ENCODE peak calls at places on chromosomes 11 and 22, in eight cellular contexts. Q, D, W, L, T, I, H and X are unnamed samples.

GRCh38 chr11:44886765-44887164 is 63.9 kb downstream of the TP53I11 start:
- DNase-seq in Q (no peak), D (no peak), W (no peak), L (no peak), T (no peak), I (no peak), H (peak), X (no peak)

GRCh38 chr22:19448076-19448607 is 631 bp upstream of the C22orf39 start:
- DNase-seq in Q (no peak), D (no peak), W (peak), L (peak), T (peak), I (no peak), H (peak), X (no peak)

GRCh38 chr11:101288392-101288791 is 158.8 kb upstream of the PGR start:
- DNase-seq in Q (no peak), D (no peak), W (no peak), L (no peak), T (no peak), I (no peak), H (no peak), X (no peak)

GRCh38 chr22:21455334-21456089 is 11.7 kb upstream of the TMEM191C start:
- DNase-seq in Q (no peak), D (peak), W (peak), L (peak), T (no peak), I (peak), H (no peak), X (no peak)

GRCh38 chr11:13343067-13343466 is 65.5 kb downstream of the BMAL1 start:
- DNase-seq in Q (no peak), D (no peak), W (no peak), L (no peak), T (no peak), I (no peak), H (no peak), X (no peak)

GRCh38 chr22:45006101-45006872 is 3.5 kb downstream of the PHF21B start:
- DNase-seq in Q (no peak), D (no peak), W (no peak), L (no peak), T (peak), I (no peak), H (peak), X (no peak)

GRCh38 chr11:40252236-40252635 is 1207.2 kb downstream of the LRRC4C start:
- DNase-seq in Q (no peak), D (no peak), W (no peak), L (no peak), T (no peak), I (no peak), H (no peak), X (no peak)

GRCh38 chr22:40540265-40540664 is 96.3 kb downstream of the MRTFA start:
- DNase-seq in Q (no peak), D (no peak), W (no peak), L (no peak), T (no peak), I (no peak), H (no peak), X (no peak)

GRCh38 chr11:88402784-88403183 is 65.2 kb upstream of the CTSC start:
- DNase-seq in Q (no peak), D (no peak), W (no peak), L (no peak), T (no peak), I (no peak), H (peak), X (no peak)

GRCh38 chr11:86244063-86244521 is 461 bp upstream of the EED start:
- DNase-seq in Q (no peak), D (peak), W (peak), L (peak), T (peak), I (peak), H (no peak), X (peak)

GRCh38 chr11:77085652-77086051 is 17.0 kb upstream of the OMP start:
- DNase-seq in Q (no peak), D (peak), W (peak), L (no peak), T (no peak), I (peak), H (no peak), X (no peak)

GRCh38 chr11:114197799-114198500 is 98.2 kb upstream of the NNMT start:
- DNase-seq in Q (no peak), D (peak), W (no peak), L (no peak), T (peak), I (peak), H (peak), X (no peak)

GRCh38 chr11:69009441-69010211 is 3.4 kb downstream of the MRGPRF start:
- DNase-seq in Q (no peak), D (peak), W (no peak), L (no peak), T (no peak), I (peak), H (no peak), X (no peak)

GRCh38 chr11:22044126-22044525 is 148.8 kb upstream of the ANO5 start:
- DNase-seq in Q (no peak), D (no peak), W (no peak), L (no peak), T (no peak), I (no peak), H (no peak), X (no peak)

GRCh38 chr11:118401880-118402590 is 629 bp downstream of the ATP5MG start:
- DNase-seq in Q (no peak), D (no peak), W (no peak), L (peak), T (no peak), I (no peak), H (peak), X (no peak)

GRCh38 chr11:126150256-126150655 is 61.2 kb downstream of the RPUSD4 start:
- DNase-seq in Q (no peak), D (peak), W (no peak), L (no peak), T (no peak), I (no peak), H (no peak), X (no peak)

GRCh38 chr11:65290448-65291165 is 24.1 kb upstream of the CDC42EP2 start:
- DNase-seq in Q (no peak), D (peak), W (peak), L (peak), T (peak), I (peak), H (peak), X (no peak)

GRCh38 chr11:65288706-65289536 is 25.7 kb upstream of the CDC42EP2 start:
- DNase-seq in Q (no peak), D (no peak), W (no peak), L (peak), T (peak), I (no peak), H (no peak), X (no peak)

GRCh38 chr11:65293909-65294381 is 20.7 kb upstream of the CDC42EP2 start:
- DNase-seq in Q (no peak), D (peak), W (peak), L (no peak), T (no peak), I (peak), H (no peak), X (no peak)

GRCh38 chr11:65292866-65293265 is 21.8 kb upstream of the CDC42EP2 start:
- DNase-seq in Q (no peak), D (no peak), W (no peak), L (no peak), T (no peak), I (no peak), H (no peak), X (no peak)

GRCh38 chr11:65291613-65292012 is 23.1 kb upstream of the CDC42EP2 start:
- DNase-seq in Q (no peak), D (peak), W (no peak), L (no peak), T (peak), I (no peak), H (peak), X (no peak)
- H3K27ac ChIP-seq in Q (no peak), D (no peak), W (peak), L (peak), T (peak), I (peak), H (no peak), X (no peak)

DNA sequence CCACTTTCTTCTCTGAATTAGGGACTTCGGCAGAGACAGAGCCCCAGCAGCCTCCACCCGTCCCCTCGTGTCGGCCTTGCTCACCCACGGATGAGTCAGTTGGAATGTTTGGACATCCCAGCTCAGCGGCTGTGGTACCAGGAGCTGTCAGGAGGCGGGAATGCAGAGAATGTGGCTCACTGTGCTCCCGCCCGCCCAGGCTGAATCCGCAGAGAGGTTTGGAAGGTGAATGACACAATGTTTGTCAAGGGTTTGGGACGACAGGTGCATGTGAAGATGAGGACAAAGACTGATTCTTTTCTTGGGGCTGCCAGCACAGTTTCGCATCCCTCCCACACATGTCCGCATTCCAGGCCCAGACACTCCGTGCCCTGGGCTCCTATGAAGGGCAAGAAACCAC is 39.6 kb downstream of the LIF start:
- DNase-seq in Q (no peak), D (no peak), W (peak), L (no peak), T (no peak), I (peak), H (peak), X (no peak)
- H3K27ac ChIP-seq in Q (no peak), D (no peak), W (no peak), L (no peak), T (no peak), I (no peak), H (no peak), X (no peak)

DNA sequence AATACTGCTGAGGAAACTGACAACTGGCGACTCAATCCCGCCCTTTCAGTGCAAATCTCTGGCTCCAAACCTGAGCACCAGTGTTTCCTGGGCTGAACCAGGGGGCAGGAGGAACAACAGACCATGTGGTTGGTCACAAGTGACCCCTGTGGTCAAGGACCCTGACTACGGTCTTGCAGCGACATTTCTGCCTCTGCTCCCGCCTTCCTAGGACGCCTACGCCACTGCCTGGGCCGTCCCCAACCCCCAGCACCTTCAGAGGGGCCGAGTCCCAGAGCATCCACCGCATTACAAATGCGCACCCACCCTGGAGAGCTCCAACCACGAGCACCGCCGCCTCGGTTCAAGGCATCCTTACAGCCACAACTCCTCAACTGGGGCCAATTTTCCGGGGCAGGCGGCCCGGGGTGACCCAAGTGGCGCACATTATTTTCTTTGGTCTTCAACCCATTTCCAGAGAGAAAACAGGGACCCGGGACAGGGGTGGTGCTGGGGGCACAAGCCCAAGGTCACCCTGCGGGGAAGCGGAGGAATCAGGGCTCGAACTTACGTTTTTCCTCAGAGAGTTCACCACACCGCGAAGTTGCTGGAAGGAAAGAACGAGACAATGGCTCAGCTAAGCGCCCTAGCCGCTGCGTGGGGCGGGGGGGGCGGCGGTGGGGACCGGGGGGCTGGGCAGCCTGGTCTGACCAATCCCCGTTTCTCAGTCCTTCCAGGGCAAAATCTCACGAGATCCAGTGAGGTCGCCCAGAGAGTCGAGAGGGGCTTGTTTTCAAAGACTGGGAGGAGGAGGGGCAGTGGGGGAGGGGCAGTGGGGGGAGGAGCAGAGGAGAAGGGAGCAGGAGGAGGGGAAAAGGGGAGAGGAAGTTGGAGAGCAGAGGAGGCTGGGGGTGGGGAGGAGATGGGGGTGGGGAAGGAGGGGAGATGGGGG is 1.8 kb downstream of the PRAME start:
- DNase-seq in Q (no peak), D (no peak), W (no peak), L (peak), T (no peak), I (no peak), H (no peak), X (no peak)
- H3K27ac ChIP-seq in Q (no peak), D (no peak), W (no peak), L (peak), T (no peak), I (no peak), H (no peak), X (no peak)

DNA sequence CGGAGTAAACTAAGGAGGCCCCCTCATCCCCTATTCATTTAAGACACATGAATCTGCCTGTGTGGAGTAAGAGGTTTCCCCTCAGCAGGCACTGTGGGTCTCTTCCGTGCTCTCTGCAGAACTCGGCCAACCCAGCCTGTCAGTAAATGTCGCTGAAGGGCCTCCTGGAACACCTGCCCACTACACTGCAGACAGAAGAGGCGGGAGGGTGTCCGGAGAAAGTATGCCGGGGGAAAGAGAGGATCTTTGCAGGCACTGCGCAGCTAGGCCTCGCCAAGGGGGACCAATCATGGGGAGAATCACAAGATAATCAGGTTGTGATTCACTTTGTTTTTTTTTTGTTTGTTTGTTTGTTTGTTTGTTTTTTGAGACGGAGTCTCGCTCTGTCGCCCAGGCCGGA is 110.8 kb downstream of the MORC2 start:
- DNase-seq in Q (no peak), D (peak), W (peak), L (no peak), T (no peak), I (no peak), H (no peak), X (no peak)
- H3K27ac ChIP-seq in Q (no peak), D (no peak), W (no peak), L (no peak), T (no peak), I (no peak), H (no peak), X (no peak)

DNA sequence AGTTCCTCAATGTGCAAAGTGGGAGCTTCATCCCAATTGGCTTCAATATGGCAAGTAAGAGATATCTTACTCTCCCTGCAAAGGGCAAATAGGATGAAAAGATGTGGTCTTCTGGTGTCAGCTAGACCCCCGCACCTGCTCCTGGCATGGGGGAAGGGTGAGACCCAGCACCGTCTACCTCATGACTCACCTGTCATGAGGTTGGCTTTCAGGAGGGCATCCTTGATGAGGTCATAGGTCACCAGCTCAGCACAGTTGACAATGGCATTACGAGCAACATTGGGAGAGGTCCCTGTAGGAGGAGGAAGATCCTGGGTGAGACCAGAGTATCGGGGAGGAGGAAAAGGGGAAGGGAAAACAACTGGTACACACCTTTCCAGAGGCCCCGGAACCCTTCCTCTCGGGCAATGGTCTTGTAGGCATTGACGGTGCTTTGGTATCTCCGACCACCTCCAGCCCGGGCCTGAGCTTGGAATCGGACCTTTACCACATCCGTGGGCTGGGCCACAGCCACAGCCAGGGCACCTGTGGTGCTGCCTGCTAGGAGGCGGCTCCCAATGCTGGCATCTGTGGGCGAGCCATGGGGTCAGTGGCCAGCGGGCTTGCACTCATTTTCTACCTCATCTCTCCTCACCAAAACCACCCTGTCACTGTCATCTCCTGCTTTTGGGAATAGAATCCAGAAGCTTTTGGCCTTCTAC is 6.0 kb downstream of the UCP2 start:
- DNase-seq in Q (no peak), D (peak), W (peak), L (no peak), T (no peak), I (peak), H (no peak), X (no peak)
- H3K27ac ChIP-seq in Q (no peak), D (no peak), W (no peak), L (no peak), T (no peak), I (no peak), H (no peak), X (peak)

GRCh38 chr11:65310215-65310614 is 4.5 kb upstream of the CDC42EP2 start:
- DNase-seq in Q (no peak), D (no peak), W (no peak), L (no peak), T (peak), I (no peak), H (no peak), X (no peak)

GRCh38 chr11:65308281-65308891 is 6.3 kb upstream of the CDC42EP2 start:
- DNase-seq in Q (no peak), D (no peak), W (no peak), L (no peak), T (peak), I (peak), H (peak), X (no peak)

GRCh38 chr11:65310756-65311155 is 3.9 kb upstream of the CDC42EP2 start:
- DNase-seq in Q (no peak), D (no peak), W (no peak), L (no peak), T (peak), I (no peak), H (no peak), X (no peak)

GRCh38 chr11:65309006-65309405 is 5.7 kb upstream of the CDC42EP2 start:
- DNase-seq in Q (no peak), D (no peak), W (no peak), L (no peak), T (no peak), I (no peak), H (no peak), X (no peak)

DNA sequence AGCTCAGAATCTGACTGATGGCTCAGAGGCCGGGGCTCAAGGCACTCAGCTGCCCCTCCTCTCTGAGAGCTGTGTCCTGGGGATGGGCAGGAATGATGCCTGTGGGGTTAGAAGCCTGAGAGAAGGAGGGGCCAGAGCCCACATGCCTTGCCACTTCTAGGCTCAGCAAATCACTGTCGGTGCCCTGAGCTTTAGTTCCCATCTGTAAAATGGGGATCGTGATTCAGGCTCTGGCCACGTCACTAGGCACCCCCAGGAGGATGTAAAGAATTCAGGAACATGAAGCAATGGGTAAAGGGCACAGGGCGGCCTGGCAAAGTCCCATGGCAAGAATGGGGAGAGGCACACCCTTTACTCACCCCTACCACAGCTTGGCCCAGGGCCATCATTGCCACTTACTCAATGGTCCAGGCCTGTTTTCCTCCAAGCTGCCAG is 3.5 kb upstream of the CDC42EP2 start:
- DNase-seq in Q (no peak), D (no peak), W (peak), L (no peak), T (peak), I (no peak), H (peak), X (no peak)
- H3K27ac ChIP-seq in Q (no peak), D (no peak), W (peak), L (no peak), T (peak), I (no peak), H (no peak), X (no peak)

GRCh38 chr11:3148990-3149851 is 15.9 kb downstream of the OSBPL5 start:
- DNase-seq in Q (no peak), D (no peak), W (no peak), L (no peak), T (no peak), I (no peak), H (no peak), X (no peak)
- H3K27ac ChIP-seq in Q (no peak), D (no peak), W (peak), L (no peak), T (no peak), I (no peak), H (peak), X (no peak)

GRCh38 chr11:94494200-94494545 is 389 bp downstream of the ANKRD49 start:
- DNase-seq in Q (no peak), D (no peak), W (no peak), L (no peak), T (no peak), I (no peak), H (no peak), X (no peak)

GRCh38 chr11:94493443-94494199 is at the start of the genes ANKRD49 and MRE11:
- DNase-seq in Q (peak), D (peak), W (peak), L (peak), T (peak), I (peak), H (peak), X (peak)

GRCh38 chr11:94493146-94493442 is 550 bp downstream of the MRE11 start:
- DNase-seq in Q (no peak), D (no peak), W (no peak), L (peak), T (no peak), I (no peak), H (no peak), X (no peak)
- H3K27ac ChIP-seq in Q (no peak), D (no peak), W (peak), L (peak), T (no peak), I (peak), H (peak), X (peak)

GRCh38 chr11:10305964-10306918 is 1.4 kb downstream of the ADM start:
- DNase-seq in Q (no peak), D (peak), W (peak), L (no peak), T (peak), I (peak), H (peak), X (peak)
- H3K27ac ChIP-seq in Q (no peak), D (no peak), W (peak), L (no peak), T (no peak), I (peak), H (peak), X (no peak)